ENCODE peak calls at places on chromosomes 4 and X, in six cellular contexts. K is thyroid gland, I is right lobe of liver, M is fibroblast of lung, G is tibial artery, S is mammary epithelial cell. N is an unnamed sample. For H3K27me3, the result is how much of the 10 kb centered on the place peaks cover.

GRCh38 chr4:25883565-25883964 is 20.8 kb upstream of the SEL1L3 start:
- DNase-seq in S (no peak), M (no peak), G (no peak), K (no peak), I (no peak), N (no peak)

GRCh38 chrX:150348365-150348764 is 14.8 kb upstream of the MAMLD1 start:
- DNase-seq in G (no peak), M (no peak), K (no peak), I (no peak), S (peak), N (no peak)

GRCh38 chr4:93710101-93710846 is 118.3 kb upstream of the ATOH1 start:
- DNase-seq in I (no peak), M (peak), S (peak), G (no peak), K (peak), N (no peak)

GRCh38 chr4:3330682-3331081 is 37.9 kb downstream of the RGS12 start:
- DNase-seq in I (no peak), M (no peak), S (no peak), K (no peak), G (no peak), N (no peak)

GRCh38 chr4:38647096-38647819 is 16.7 kb upstream of the KLF3 start:
- DNase-seq in I (no peak), G (no peak), K (no peak), S (no peak), M (no peak), N (no peak)

GRCh38 chr4:86497131-86497530 is 97.0 kb upstream of the PTPN13 start:
- DNase-seq in K (peak), S (peak), G (no peak), M (no peak), I (no peak), N (no peak)

GRCh38 chr4:186227221-186227620 is at the start of gene KLKB1:
- DNase-seq in I (no peak), K (no peak), S (no peak), M (peak), G (no peak), N (no peak)

GRCh38 chr4:73698217-73698616 is 42.2 kb upstream of the CXCL8 start:
- DNase-seq in G (no peak), K (peak), I (no peak), M (no peak), S (peak), N (no peak)

GRCh38 chr4:118190903-118191302 is 156.6 kb downstream of the NDST3 start:
- DNase-seq in M (no peak), I (no peak), K (no peak), G (no peak), S (no peak), N (no peak)

GRCh38 chrX:132127748-132128147 is at the start of gene FRMD7:
- DNase-seq in M (peak), I (no peak), S (no peak), K (no peak), G (no peak), N (no peak)

DNA sequence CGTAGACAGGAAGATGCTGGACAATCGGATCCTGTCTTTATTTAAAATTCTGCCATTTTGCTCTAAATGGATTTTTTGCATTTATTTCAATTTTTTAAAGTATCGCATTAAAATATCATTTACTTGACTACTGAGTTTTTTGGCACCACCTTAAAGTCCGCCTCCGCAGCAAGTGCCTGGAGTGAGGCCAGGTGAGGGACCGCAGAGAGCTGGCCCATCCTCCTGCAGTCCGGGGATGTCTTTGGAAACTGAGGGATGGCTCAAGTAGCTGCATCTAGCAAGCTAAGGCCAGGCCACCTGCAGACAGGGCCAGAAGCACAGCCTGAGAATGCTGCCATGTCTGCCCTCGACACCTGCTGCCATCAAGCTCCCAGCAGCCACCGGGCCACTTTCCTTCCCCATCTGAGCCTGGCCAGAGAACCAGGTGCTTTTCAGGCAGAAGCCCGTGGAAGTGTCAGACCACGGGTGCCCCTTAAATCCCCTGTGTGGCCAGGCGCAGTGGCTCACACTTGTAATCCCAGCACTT is 69.6 kb downstream of the ABLIM2 start:
- DNase-seq in G (no peak), S (no peak), K (no peak), I (peak), M (no peak), N (no peak)
- H3K27me3 ChIP-seq in G (under half), S (under half), K (under half), I (under half), M (under half), N (under half)

DNA sequence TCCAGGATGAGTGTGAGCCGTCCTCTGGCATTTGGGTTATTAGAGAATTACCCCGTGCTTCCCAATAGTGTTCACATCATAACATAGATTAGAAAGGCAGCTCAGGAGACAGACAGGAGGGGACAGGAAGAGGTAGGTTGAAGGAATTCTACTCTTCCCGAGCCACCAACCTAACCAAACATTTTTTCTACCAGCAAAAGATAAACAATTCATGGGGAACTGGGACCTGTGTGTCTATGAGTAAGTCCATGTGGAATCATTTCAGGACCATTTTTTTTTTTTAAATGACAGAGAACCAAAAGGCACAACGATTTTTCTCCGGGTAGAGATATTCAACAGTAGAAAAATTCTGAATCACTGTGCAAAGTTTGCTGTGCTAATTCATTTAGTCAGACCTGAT is 174.2 kb upstream of the ETNPPL start:
- DNase-seq in K (no peak), M (no peak), G (no peak), S (no peak), I (no peak), N (no peak)
- H3K27me3 ChIP-seq in K (under half), M (under half), G (under half), S (under half), I (under half), N (under half)

GRCh38 chr4:1057403-1057745 is 45.9 kb downstream of the FGFRL1 start:
- DNase-seq in I (no peak), S (no peak), G (no peak), M (no peak), K (no peak), N (no peak)

GRCh38 chr4:1058997-1059665 is 47.7 kb downstream of the FGFRL1 start:
- DNase-seq in S (no peak), I (no peak), G (no peak), M (no peak), K (no peak), N (peak)

GRCh38 chr4:1060121-1060520 is 48.7 kb downstream of the FGFRL1 start:
- DNase-seq in I (no peak), G (no peak), S (no peak), M (no peak), K (no peak), N (peak)

GRCh38 chr4:1056671-1057402 is 45.4 kb downstream of the FGFRL1 start:
- DNase-seq in K (no peak), M (no peak), I (no peak), G (no peak), S (no peak), N (no peak)

GRCh38 chr4:1058198-1058996 is 47.0 kb downstream of the FGFRL1 start:
- DNase-seq in K (no peak), S (no peak), G (no peak), I (no peak), M (no peak), N (no peak)
- H3K27me3 ChIP-seq in K (under half), S (under half), G (under half), I (under half), M (under half), N (under half)

GRCh38 chrX:17025903-17026302 is 79.4 kb downstream of the REPS2 start:
- DNase-seq in I (no peak), M (no peak), G (no peak), S (no peak), K (no peak), N (no peak)
- H3K27me3 ChIP-seq in I (under half), M (under half), G (under half), S (under half), K (under half), N (under half)

DNA sequence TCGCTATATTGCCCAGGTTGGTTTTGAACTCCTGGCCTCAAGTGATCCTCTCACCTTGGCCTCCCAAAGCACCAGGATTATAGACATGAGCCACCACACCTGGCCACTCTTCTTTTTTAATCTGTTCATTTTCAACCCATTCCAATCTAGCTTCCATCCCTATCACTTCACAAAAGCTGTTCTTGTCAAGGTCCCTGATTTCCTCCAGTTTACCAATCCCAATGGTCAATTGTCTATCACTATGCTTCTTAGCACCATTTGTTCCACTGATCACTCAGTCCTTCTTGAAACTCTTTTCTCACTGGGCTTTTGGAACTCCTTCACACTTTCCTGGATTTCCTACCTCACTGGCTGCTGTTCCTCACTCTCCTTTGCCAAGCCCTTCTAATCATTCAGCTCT is 38.6 kb downstream of the PRPS1 start:
- DNase-seq in S (no peak), G (no peak), K (no peak), I (no peak), M (no peak), N (no peak)
- H3K27me3 ChIP-seq in S (under half), G (under half), K (under half), I (under half), M (under half), N (under half)

GRCh38 chrX:636971-637659 is 6.5 kb downstream of the SHOX start:
- DNase-seq in K (no peak), G (no peak), M (no peak), S (no peak), I (no peak), N (no peak)
- H3K27me3 ChIP-seq in K (under half), G (under half), M (under half), S (under half), I (under half), N (half or more)

DNA sequence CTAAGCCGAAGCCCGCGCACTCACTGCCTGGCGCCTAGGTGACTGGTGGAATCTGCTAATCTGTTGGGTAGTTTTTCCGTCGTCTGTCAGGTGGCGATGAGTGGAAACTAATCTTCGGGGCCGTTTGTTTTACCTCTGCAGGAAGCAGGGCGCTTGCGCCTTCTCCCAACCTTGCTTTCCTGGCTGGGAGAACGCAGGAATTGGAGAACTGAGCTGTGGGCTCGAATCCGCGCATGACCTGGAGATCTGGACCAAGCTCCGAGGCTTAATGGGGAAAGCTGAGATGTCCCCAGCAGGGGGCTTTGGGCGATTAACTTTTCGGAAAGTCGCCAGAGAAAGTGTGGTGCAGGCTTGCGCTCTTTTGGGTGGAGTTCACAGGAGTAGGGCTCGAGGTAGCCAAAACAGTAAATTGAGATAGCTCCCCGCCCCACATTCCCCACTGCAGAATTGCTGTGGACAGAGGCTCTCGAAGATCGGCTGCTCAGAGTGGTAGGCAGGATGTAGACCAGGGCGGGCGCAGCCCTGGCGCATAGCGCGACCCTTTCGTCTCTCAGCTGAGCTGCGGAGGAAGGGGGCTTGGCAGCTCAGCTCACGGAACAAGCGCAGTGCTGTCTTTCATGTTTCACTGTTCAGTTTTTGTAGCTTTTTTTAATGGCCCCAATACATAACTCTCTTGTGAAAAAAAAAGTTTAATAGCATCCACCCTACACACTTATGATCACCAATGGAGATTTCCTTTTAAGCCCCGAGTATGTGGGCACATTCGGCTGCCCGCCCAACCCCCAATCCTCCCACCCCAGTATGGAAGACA is 2.7 kb upstream of the FGF5 start:
- DNase-seq in M (no peak), I (no peak), G (no peak), S (no peak), K (no peak), N (no peak)
- H3K27me3 ChIP-seq in M (under half), I (under half), G (under half), S (under half), K (under half), N (under half)

DNA sequence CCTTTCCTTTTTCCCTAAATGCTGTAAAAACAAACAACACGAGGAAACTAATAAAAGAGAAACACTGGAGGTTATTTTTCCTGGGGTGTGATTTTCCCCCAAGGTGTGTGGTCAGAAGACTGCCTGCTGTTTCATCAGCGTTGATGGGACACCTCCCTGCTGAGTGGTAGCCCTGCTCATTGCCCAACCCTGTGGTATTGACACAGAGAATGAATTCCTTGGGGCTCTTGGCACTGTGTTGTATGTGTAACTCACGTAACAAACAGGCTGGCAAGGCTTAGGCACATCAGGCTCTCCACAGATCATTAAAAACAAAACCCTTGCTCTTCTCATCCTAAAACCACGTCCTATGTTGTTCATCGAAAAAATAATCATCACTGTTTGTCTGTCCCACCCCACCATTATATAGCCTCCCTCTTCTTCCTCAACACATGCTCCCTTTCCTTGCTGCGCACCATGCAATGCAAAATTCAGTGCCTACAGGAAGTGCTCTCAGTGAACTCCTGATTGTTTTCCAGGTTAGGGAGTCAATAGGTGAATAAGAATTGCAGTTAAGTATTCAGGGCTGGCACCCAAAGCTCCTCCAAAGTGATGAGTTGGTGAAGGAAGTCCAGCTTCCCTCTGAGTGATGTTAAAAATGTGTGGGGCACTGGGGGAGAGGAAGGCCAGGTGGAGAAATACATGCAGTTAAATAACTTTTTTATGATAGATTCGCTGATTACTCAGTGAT is 11.3 kb upstream of the PUDP start:
- DNase-seq in S (peak), K (no peak), I (no peak), M (peak), G (no peak), N (no peak)
- H3K27me3 ChIP-seq in S (under half), K (under half), I (under half), M (under half), G (under half), N (under half)

N was measured in breast epithelium.